ENCODE peak calls at places on chromosomes 16 and 17, in eight cellular contexts. S is RWPE1, U is prostate gland, V is NCI-H1694 treated with DMSO at 0.1 percent for 48 hours, A is AG04449, Z is activated T-cell treated with anti-CD3 and anti-CD28 coated beads for 24 hours, M is A673, L is cardiac muscle cell. P is an unnamed sample.

GRCh38 chr16:50800074-50800473 is 58.2 kb downstream of the CYLD start:
- DNase-seq in A (no peak), Z (no peak), L (no peak), S (no peak), V (no peak), U (no peak), M (no peak), P (no peak)

GRCh38 chr16:28068976-28069375 is 5.5 kb upstream of the GSG1L start:
- DNase-seq in Z (no peak), S (no peak), A (no peak), M (no peak), L (no peak), V (no peak), U (no peak), P (no peak)

GRCh38 chr16:72979974-72980373 is 68.0 kb downstream of the ZFHX3 start:
- DNase-seq in S (no peak), Z (no peak), M (no peak), U (no peak), V (no peak), L (peak; percentile 61), A (no peak), P (no peak)

GRCh38 chr16:12639044-12639443 is 164.6 kb downstream of the CPPED1 start:
- DNase-seq in S (peak; percentile 46), U (no peak), A (peak; percentile 23), V (no peak), M (no peak), L (no peak), Z (no peak), P (peak; percentile 84)

GRCh38 chr16:87534030-87534653 is 41.3 kb upstream of the ZCCHC14 start:
- DNase-seq in Z (no peak), V (no peak), A (no peak), M (no peak), S (no peak), L (no peak), U (no peak), P (peak; percentile 8)

GRCh38 chr17:39861235-39861634 is 2.9 kb downstream of the IKZF3 start:
- DNase-seq in S (no peak), V (no peak), U (no peak), Z (no peak), M (no peak), L (no peak), A (no peak), P (no peak)

GRCh38 chr16:28063047-28063521 is 430 bp downstream of the GSG1L start:
- DNase-seq in U (no peak), V (no peak), Z (no peak), L (peak; percentile 21), A (no peak), M (peak; percentile 26), S (no peak), P (no peak)

GRCh38 chr17:38598536-38598935 is 7.2 kb downstream of the SRCIN1 start:
- DNase-seq in Z (no peak), U (peak; percentile 36), V (peak; percentile 81), S (peak; percentile 51), L (peak; percentile 87), A (no peak), M (peak; percentile 78), P (peak; percentile 86)

GRCh38 chr16:74521691-74522090 is 85.2 kb downstream of the GLG1 start:
- DNase-seq in M (peak; percentile 93), Z (no peak), V (no peak), U (no peak), A (no peak), S (no peak), L (peak; percentile 49), P (no peak)

GRCh38 chr16:64657316-64658011 is 464.4 kb downstream of the CDH11 start:
- DNase-seq in M (no peak), S (no peak), Z (no peak), U (no peak), L (peak; percentile 4), A (peak; percentile 49), V (no peak), P (peak; percentile 2)

GRCh38 chr17:39643271-39643670 is 6.3 kb downstream of the STARD3 start:
- DNase-seq in L (no peak), Z (no peak), A (no peak), S (no peak), U (no peak), M (no peak), V (no peak), P (peak; percentile 51)

GRCh38 chr16:75131081-75131480 is 14.5 kb upstream of the LDHD start:
- DNase-seq in A (no peak), Z (no peak), U (no peak), V (no peak), S (no peak), M (no peak), L (no peak), P (no peak)

GRCh38 chr16:49713770-49714169 is 142.1 kb downstream of the ZNF423 start:
- DNase-seq in M (no peak), Z (no peak), S (no peak), A (no peak), L (no peak), V (no peak), U (no peak), P (no peak)

GRCh38 chr17:82881900-82882714 is 42.3 kb upstream of the ZNF750 start:
- DNase-seq in S (no peak), Z (no peak), L (no peak), M (no peak), V (no peak), A (no peak), U (no peak), P (no peak)

GRCh38 chr16:48918520-48919258 is 308.7 kb upstream of the N4BP1 start:
- DNase-seq in U (no peak), M (no peak), Z (no peak), V (no peak), L (no peak), A (no peak), S (peak; percentile 66), P (peak; percentile 35)

GRCh38 chr16:55250641-55251550 is 73.1 kb upstream of the IRX6 start:
- DNase-seq in V (no peak), U (no peak), A (no peak), L (peak; percentile 21), Z (no peak), S (no peak), M (no peak), P (no peak)

GRCh38 chr16:78957328-78958100 is 643.0 kb downstream of the MAF start:
- DNase-seq in V (no peak), L (no peak), Z (no peak), U (peak; percentile 21), M (no peak), S (no peak), A (no peak), P (no peak)

GRCh38 chr16:18800674-18801196 is 614 bp downstream of the ARL6IP1 start:
- DNase-seq in Z (no peak), A (no peak), S (peak; percentile 28), U (no peak), M (no peak), V (no peak), L (peak; percentile 29), P (peak; percentile 32)

GRCh38 chr16:89292443-89293078 is 75.1 kb downstream of the ZNF778 start:
- DNase-seq in L (no peak), A (no peak), S (no peak), V (no peak), M (no peak), Z (no peak), U (no peak), P (no peak)

GRCh38 chr16:47780213-47780612 is 319.1 kb downstream of the PHKB start:
- DNase-seq in S (no peak), Z (no peak), U (no peak), L (no peak), V (no peak), M (peak; percentile 28), A (no peak), P (no peak)

GRCh38 chr17:27496501-27496943 is 40.3 kb downstream of the KSR1 start:
- DNase-seq in A (no peak), S (no peak), Z (no peak), V (no peak), M (no peak), L (no peak), U (peak; percentile 23), P (no peak)

GRCh38 chr16:85370881-85371651 is 242.1 kb upstream of the GSE1 start:
- DNase-seq in V (peak; percentile 54), M (no peak), S (peak; percentile 45), Z (no peak), A (no peak), L (no peak), U (peak; percentile 82), P (peak; percentile 73)

GRCh38 chr17:21573961-21574610 is 118.2 kb upstream of the KCNJ18 start:
- DNase-seq in V (no peak), U (no peak), A (peak; percentile 10), S (no peak), Z (peak; percentile 27), M (peak; percentile 58), L (peak; percentile 88), P (no peak)

GRCh38 chr17:6079155-6079554 is 9.0 kb downstream of the WSCD1 start:
- DNase-seq in L (no peak), V (no peak), M (no peak), Z (no peak), S (no peak), U (no peak), A (no peak), P (no peak)

GRCh38 chr16:84665843-84666242 is 17.5 kb downstream of the KLHL36 start:
- DNase-seq in V (no peak), L (no peak), A (no peak), M (no peak), Z (no peak), S (no peak), U (no peak), P (no peak)

GRCh38 chr16:20906225-20906870 is 5.8 kb downstream of the LYRM1 start:
- DNase-seq in L (peak; percentile 94), M (peak; percentile 15), Z (no peak), U (no peak), A (peak; percentile 79), S (peak; percentile 56), V (no peak), P (peak; percentile 92)

GRCh38 chr16:18932243-18932997 is 6.2 kb upstream of the SMG1 start:
- DNase-seq in U (no peak), L (peak; percentile 30), V (no peak), S (no peak), A (peak; percentile 29), M (no peak), Z (no peak), P (peak; percentile 72)

GRCh38 chr17:17462048-17462824 is 14.6 kb upstream of the MED9 start:
- DNase-seq in A (no peak), U (no peak), V (no peak), S (no peak), L (no peak), M (no peak), Z (no peak), P (no peak)

GRCh38 chr16:2856686-2857450 is 1.1 kb downstream of the PRSS22 start:
- DNase-seq in M (no peak), V (no peak), L (no peak), A (no peak), Z (no peak), U (no peak), S (no peak), P (no peak)

GRCh38 chr17:3557768-3558583 is at the start of gene TRPV3:
- DNase-seq in Z (peak; percentile 30), M (no peak), U (peak; percentile 15), L (peak; percentile 26), V (no peak), A (no peak), S (peak; percentile 82), P (peak; percentile 87)

GRCh38 chr17:71251936-71252335 is 868.9 kb upstream of the SOX9 start:
- DNase-seq in V (no peak), M (no peak), U (no peak), A (no peak), L (no peak), S (no peak), Z (no peak), P (no peak)

GRCh38 chr16:4855804-4856203 is 8.5 kb downstream of the UBN1 start:
- DNase-seq in M (no peak), A (no peak), Z (no peak), L (no peak), U (no peak), V (no peak), S (no peak), P (no peak)

GRCh38 chr16:27595461-27595860 is 45.5 kb downstream of the KATNIP start:
- DNase-seq in A (no peak), L (no peak), M (no peak), V (no peak), U (no peak), Z (no peak), S (no peak), P (no peak)

GRCh38 chr17:79482719-79483118 is 128.1 kb downstream of the RBFOX3 start:
- DNase-seq in Z (no peak), L (no peak), S (no peak), V (no peak), M (no peak), U (no peak), A (no peak), P (no peak)

P was measured in A172.